ENCODE peak calls at places on chromosomes 16 and 17, in seven cellular contexts. J, M, V, G, R, T and D are unnamed samples.
A peak's percentile ranks its signal among the peaks of the same experiment; 100 is the strongest.

GRCh38 chr17:74417178-74418045 is 14.5 kb upstream of the GPRC5C start:
- DNase-seq in J (no peak), M (no peak), V (no peak), G (no peak), R (peak; percentile 24), T (no peak), D (peak; percentile 24)

GRCh38 chr17:27929990-27930389 is 36.8 kb upstream of the LYRM9 start:
- DNase-seq in J (no peak), M (no peak), V (no peak), G (no peak), R (peak; percentile 56), T (no peak), D (no peak)

GRCh38 chr17:4576729-4577322 is 7.5 kb upstream of the SMTNL2 start:
- DNase-seq in J (peak; percentile 55), M (no peak), V (no peak), G (no peak), R (no peak), T (no peak), D (peak; percentile 78)

GRCh38 chr17:4953461-4953961 is 2.6 kb downstream of the ENO3 start:
- DNase-seq in J (no peak), M (no peak), V (no peak), G (peak; percentile 62), R (peak; percentile 60), T (no peak), D (no peak)

GRCh38 chr17:82592751-82593589 is 55.3 kb downstream of the WDR45B start:
- DNase-seq in J (no peak), M (peak; percentile 91), V (peak; percentile 53), G (peak; percentile 86), R (peak; percentile 68), T (peak; percentile 90), D (peak; percentile 39)

GRCh38 chr16:88469615-88470395 is 16.7 kb downstream of the ZFPM1 start:
- DNase-seq in J (no peak), M (no peak), V (no peak), G (no peak), R (no peak), T (no peak), D (no peak)

GRCh38 chr17:2921443-2921842 is 125.2 kb downstream of the RAP1GAP2 start:
- DNase-seq in J (no peak), M (no peak), V (no peak), G (peak; percentile 59), R (no peak), T (no peak), D (no peak)

GRCh38 chr16:52408197-52408845 is 138.6 kb downstream of the TOX3 start:
- DNase-seq in J (no peak), M (no peak), V (no peak), G (no peak), R (no peak), T (no peak), D (no peak)

GRCh38 chr16:65754799-65755691 is 611.4 kb upstream of the CDH5 start:
- DNase-seq in J (no peak), M (no peak), V (no peak), G (no peak), R (no peak), T (peak; percentile 36), D (no peak)

GRCh38 chr16:79104567-79104966 is 496.0 kb downstream of the MAF start:
- DNase-seq in J (no peak), M (no peak), V (no peak), G (no peak), R (no peak), T (no peak), D (no peak)

GRCh38 chr17:43943769-43944418 is 1.6 kb upstream of the PPY start:
- DNase-seq in J (peak; percentile 79), M (peak; percentile 87), V (peak; percentile 66), G (peak; percentile 96), R (peak; percentile 76), T (peak; percentile 72), D (peak; percentile 92)

GRCh38 chr17:60463157-60463820 is 41.0 kb downstream of the CHCT1 start:
- DNase-seq in J (no peak), M (no peak), V (no peak), G (no peak), R (no peak), T (no peak), D (no peak)

GRCh38 chr17:58917228-58917627 is 161.6 kb downstream of the PPM1E start:
- DNase-seq in J (no peak), M (no peak), V (no peak), G (no peak), R (no peak), T (no peak), D (no peak)

GRCh38 chr16:75506567-75506966 is 11.3 kb upstream of the CHST6 start:
- DNase-seq in J (no peak), M (peak; percentile 76), V (no peak), G (no peak), R (peak; percentile 87), T (no peak), D (no peak)

DNA sequence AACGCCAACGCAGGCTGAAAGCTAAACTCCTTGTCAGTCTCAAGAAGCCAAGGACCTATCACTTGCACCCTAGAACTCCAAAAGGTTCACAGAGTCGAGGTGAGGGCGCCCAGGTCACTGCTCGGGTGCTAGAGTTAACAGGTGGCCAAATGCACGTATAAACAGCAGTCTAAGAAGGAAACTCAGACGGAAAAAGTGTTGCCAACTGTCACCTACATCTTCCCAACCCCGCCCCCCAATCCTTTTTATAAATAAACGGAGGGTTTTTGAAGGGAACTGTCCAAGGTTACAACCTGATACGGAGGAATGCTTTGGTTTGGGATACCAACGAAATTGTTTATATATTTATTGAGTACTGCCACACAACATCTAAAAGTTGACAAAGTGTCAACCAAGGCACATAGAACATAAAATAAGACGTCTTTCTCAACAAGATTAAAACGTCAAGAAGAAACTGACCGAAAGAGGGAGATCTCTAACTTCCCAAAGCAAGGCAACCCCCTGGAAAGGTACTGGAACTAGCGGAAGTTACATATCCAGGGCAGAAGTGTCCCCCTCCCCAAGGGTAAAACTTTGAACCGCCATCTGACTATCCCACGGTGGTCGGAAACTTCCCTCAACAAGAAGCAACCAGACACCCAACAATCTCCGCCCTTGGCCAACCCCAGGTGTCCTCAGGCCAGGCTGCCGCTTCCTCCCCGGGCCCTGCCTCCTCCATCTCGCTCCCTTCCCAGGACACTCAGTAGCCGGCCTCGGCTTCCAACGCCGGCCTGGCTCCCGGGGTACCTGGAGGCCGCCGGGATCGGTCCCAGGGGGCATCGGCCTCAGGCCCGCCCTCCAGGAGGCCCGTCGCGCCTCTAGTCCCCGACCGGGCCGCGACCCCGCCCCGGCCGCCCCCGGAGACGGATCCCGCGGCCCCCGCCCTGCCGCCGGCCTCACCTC is 982 bp downstream of the SPAG9 start:
- DNase-seq in J (no peak), M (peak; percentile 80), V (no peak), G (peak; percentile 88), R (peak; percentile 13), T (peak; percentile 43), D (peak; percentile 62)
- TF ChIP-seq CTCF in J (no peak), M (peak; percentile 26), V (no peak), G (no peak), R (peak; percentile 34), T (peak; percentile 17), D (no peak)

GRCh38 chr17:38868095-38868967 is 1.5 kb upstream of the LASP1 start:
- DNase-seq in J (no peak), M (peak; percentile 88), V (no peak), G (no peak), R (peak; percentile 54), T (peak; percentile 79), D (no peak)

GRCh38 chr17:38867179-38867994 is 2.5 kb upstream of the LASP1 start:
- DNase-seq in J (peak; percentile 41), M (peak; percentile 80), V (peak; percentile 43), G (no peak), R (peak; percentile 76), T (peak; percentile 77), D (peak; percentile 71)

GRCh38 chr17:38868968-38869646 is 751 bp upstream of the LASP1 start:
- DNase-seq in J (peak; percentile 94), M (peak; percentile 96), V (peak; percentile 84), G (peak; percentile 91), R (peak; percentile 93), T (peak; percentile 95), D (peak; percentile 92)

GRCh38 chr17:38861399-38861843 is 7.9 kb upstream of the RPL23 start:
- DNase-seq in J (no peak), M (no peak), V (no peak), G (no peak), R (no peak), T (no peak), D (no peak)

DNA sequence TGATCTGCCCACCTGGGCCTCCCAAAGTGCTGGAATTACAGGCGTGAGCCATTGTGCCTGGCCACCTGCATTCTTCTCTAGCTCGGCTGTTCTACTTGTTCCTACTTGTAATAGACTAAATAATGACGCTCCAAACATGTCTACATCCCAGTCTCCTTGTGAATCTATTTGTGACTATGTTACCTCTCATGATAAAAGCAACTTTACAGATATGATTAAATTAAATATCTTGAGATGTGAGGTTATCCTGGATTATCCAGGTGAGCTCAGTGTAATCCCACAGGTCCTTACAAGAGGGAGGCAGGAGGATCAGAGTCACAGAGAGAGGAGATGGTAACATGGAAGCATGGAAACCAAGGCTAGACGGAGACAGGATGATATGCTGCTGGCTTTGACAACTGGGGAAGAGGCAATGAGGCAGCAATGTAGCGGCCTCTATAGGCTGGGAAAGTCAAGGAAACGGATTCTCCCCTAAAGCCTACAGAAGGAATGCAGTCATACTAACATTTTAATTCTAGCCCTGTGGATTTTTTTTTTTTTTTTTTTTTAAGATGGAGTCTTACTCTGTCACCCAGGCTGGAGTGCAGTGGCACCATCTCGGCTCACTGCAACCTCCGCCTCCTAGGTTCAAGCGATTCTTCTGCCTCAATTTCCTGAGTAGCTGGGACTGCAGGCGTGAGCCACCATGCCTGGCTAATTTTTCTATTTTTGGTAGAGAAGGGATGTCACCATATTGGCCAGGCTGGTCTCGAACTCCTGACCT is 5.0 kb upstream of the LASP1 start:
- DNase-seq in J (no peak), M (no peak), V (no peak), G (no peak), R (peak; percentile 63), T (no peak), D (no peak)
- TF ChIP-seq CTCF in J (peak; percentile 28), M (no peak), V (no peak), G (no peak), R (peak; percentile 80), T (no peak), D (no peak)

DNA sequence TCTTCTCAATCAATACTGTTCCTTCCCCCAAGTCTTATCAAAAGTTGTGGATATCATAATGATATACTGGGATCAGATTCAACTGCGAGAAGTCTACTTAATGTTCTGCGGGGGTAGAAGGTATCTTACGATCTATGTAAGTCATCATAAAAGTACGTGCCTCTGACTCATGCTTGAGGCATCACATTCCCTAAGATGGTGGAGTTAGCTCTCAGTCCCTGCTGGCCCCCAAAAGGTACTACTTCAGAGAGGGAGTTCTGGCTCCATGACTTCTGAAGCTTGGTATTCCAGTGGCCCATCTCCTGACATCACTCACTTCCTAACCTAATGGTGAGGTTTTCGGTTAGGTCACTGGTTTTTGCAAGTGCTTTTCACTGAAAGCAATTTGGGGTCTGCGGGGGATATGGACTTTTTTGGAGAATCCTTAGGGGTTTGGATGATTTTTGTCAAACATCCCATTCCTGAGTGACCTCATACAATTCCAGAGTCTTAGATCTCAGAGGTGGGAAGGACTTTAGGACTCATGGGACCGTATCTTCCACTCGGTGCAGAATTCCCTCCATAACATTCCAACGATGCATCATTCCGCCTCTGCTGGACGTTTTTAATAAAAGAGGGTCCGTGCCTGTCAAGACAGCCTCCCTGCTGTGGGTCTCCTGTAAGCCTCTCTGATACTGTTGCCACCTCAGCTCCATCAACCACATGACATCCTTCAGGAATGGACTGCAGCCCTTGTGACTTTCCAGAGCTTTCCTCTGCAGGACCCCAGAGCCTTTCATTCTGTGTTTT is 74.3 kb downstream of the DYNLRB2 start:
- DNase-seq in J (no peak), M (no peak), V (no peak), G (no peak), R (peak; percentile 92), T (no peak), D (no peak)
- TF ChIP-seq CTCF in J (no peak), M (no peak), V (no peak), G (no peak), R (peak; percentile 63), T (no peak), D (no peak)

GRCh38 chr17:68785565-68786486 is 169.4 kb downstream of the ABCA8 start:
- DNase-seq in J (no peak), M (no peak), V (no peak), G (no peak), R (no peak), T (no peak), D (no peak)
- TF ChIP-seq CTCF in J (no peak), M (no peak), V (no peak), G (no peak), R (no peak), T (no peak), D (no peak)